ENCODE peak calls at places on chromosomes 11 and 22, in four cellular contexts. J is left ventricle myocardium inferior, W is Panc1, V is body of pancreas. K is an unnamed sample. For H3K36me3, the result is how much of the 10 kb centered on the place peaks cover.

GRCh38 chr11:117037952-117038350 is 60.3 kb downstream of the SIK3 start:
- DNase-seq in J (no peak), W (no peak), V (no peak), K (no peak)

GRCh38 chr11:120556841-120557240 is 45.3 kb downstream of the GRIK4 start:
- DNase-seq in J (no peak), W (no peak), V (no peak), K (no peak)

GRCh38 chr22:23152238-23153114 is 7.2 kb downstream of the RAB36 start:
- DNase-seq in J (no peak), W (no peak), V (no peak), K (no peak)

GRCh38 chr22:23401111-23401909 is 178.8 kb downstream of the IGLL1 start:
- DNase-seq in J (no peak), W (no peak), V (no peak), K (peak)

GRCh38 chr22:50600541-50600940 is at the start of gene MAPK8IP2:
- DNase-seq in J (no peak), W (no peak), V (peak), K (no peak)

GRCh38 chr22:44659140-44659539 is 42.9 kb upstream of the PRR5 start:
- DNase-seq in J (no peak), W (no peak), V (no peak), K (peak)

GRCh38 chr11:114348200-114349191 is 51.8 kb downstream of the C11orf71 start:
- DNase-seq in J (no peak), W (peak), V (peak), K (no peak)

GRCh38 chr11:110219011-110219785 is 77.2 kb downstream of the RDX start:
- DNase-seq in J (no peak), W (no peak), V (no peak), K (no peak)

GRCh38 chr11:47410404-47411264 is 2.2 kb downstream of the SLC39A13 start:
- DNase-seq in J (no peak), W (no peak), V (no peak), K (no peak)

DNA sequence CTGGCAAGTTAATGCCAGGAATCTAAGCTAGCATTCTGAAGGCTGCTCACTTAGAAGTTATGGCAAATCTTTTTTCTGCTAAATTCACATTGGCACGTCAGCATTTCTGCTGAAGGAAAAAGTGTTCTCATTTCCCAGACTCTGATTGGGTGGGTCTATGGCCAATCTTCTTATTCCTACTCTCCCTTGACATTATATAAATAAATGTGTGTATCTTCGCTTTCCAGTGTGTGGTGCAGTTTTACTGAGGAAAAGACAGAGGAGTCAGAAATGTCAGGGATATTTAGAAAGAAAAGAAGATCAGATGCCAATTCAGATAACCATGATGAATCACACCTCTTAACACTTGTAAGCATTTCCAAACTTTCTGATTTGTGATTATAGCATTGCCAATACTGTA is 3.2 kb upstream of the BDNF start:
- DNase-seq in J (no peak), W (no peak), V (no peak), K (no peak)
- TF ChIP-seq CTCF in J (no peak), W (no peak), V (no peak), K (no peak)

GRCh38 chr11:44065161-44065571 is 904 bp upstream of the ACCS start:
- DNase-seq in J (no peak), W (no peak), V (no peak), K (no peak)
- H3K4me3 ChIP-seq in J (no peak), W (peak), V (no peak), K (no peak)

GRCh38 chr11:59187587-59187986 is 15.7 kb downstream of the DTX4 start:
- DNase-seq in J (peak), W (no peak), V (no peak), K (peak)

GRCh38 chr11:59188954-59189353 is 17.0 kb downstream of the DTX4 start:
- DNase-seq in J (no peak), W (no peak), V (no peak), K (no peak)

GRCh38 chr11:59186130-59186594 is 14.2 kb downstream of the DTX4 start:
- DNase-seq in J (no peak), W (no peak), V (peak), K (no peak)

GRCh38 chr11:59185412-59185811 is 13.5 kb downstream of the DTX4 start:
- DNase-seq in J (no peak), W (no peak), V (no peak), K (no peak)

GRCh38 chr11:59187020-59187419 is 15.1 kb downstream of the DTX4 start:
- DNase-seq in J (no peak), W (no peak), V (no peak), K (no peak)
- H3K36me3 ChIP-seq in J (under half), W (under half), V (under half), K (under half)

DNA sequence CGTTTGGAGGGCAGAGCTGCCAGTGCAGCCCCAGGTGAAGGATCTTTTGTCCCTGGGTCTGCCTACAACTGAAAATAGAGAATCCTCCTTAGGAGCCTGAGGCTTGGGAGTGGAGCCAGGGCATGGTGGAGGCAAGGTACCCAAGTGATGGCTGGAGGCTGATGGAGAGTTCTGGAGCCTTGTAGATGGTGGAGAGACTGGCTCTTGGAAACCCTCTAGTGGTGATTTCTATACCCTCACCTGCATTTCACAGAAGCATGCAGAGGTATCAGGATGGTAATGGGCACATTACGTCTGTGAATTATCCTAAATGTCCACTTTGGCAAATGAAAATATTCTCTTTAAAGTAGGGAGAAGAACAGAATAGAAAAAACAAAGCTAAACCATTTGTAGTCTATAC is 44.4 kb downstream of the INSC start:
- DNase-seq in J (no peak), W (peak), V (no peak), K (no peak)
- TF ChIP-seq CTCF in J (peak), W (peak), V (peak), K (no peak)

GRCh38 chr11:65402790-65403189 is 16.4 kb downstream of the FRMD8 start:
- DNase-seq in J (no peak), W (no peak), V (no peak), K (no peak)

GRCh38 chr11:65404638-65405339 is 17.8 kb upstream of the NEAT1 start:
- DNase-seq in J (no peak), W (no peak), V (no peak), K (no peak)

GRCh38 chr11:65401803-65402248 is 15.4 kb downstream of the FRMD8 start:
- DNase-seq in J (no peak), W (no peak), V (no peak), K (no peak)

GRCh38 chr11:65403607-65404121 is 17.2 kb downstream of the FRMD8 start:
- DNase-seq in J (no peak), W (no peak), V (no peak), K (no peak)

GRCh38 chr11:65404210-65404609 is 17.8 kb downstream of the FRMD8 start:
- DNase-seq in J (no peak), W (no peak), V (no peak), K (no peak)
- H3K4me3 ChIP-seq in J (no peak), W (no peak), V (no peak), K (no peak)

DNA sequence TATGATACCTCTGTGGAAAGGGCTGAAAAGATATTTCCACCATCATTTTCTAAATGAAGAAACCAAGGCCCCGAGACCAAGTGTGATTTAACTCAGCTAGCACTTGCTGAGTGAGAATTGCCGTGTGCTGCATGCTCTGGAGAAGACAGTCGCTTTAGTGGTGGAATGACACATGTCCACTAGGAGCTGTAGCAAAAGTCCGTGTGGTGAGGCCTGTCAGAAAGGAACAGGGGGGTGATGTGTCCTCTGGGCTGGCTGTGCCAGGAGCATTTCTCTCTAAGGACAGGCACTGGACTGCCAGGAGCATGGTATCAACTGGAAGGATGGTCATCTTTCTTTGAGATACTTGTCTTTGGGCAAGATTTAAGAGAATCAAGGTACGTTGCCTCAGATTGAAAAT is 72.8 kb downstream of the ATXN10 start:
- DNase-seq in J (no peak), W (no peak), V (no peak), K (no peak)
- H3K36me3 ChIP-seq in J (under half), W (under half), V (under half), K (under half)

GRCh38 chr11:130449996-130450419 is 1.6 kb downstream of the ADAMTS15 start:
- DNase-seq in J (peak), W (no peak), V (peak), K (peak)
- TF ChIP-seq CTCF in J (peak), W (peak), V (no peak), K (peak)

GRCh38 chr22:17115927-17116326 is 5.2 kb downstream of the TMEM121B start:
- DNase-seq in J (no peak), W (no peak), V (no peak), K (no peak)
- H3K4me3 ChIP-seq in J (no peak), W (no peak), V (no peak), K (no peak)

K was measured in psoas muscle.